ENCODE peak calls at places on chromosome 16, in four cellular contexts. One of them, this sample, is unnamed.

GRCh38 chr16:69818811-69819587 is 56.9 kb downstream of the WWP2 start:
- DNase-seq in T-cell: no peak
- DNase-seq in glutamatergic neuron: peak
- DNase-seq in heart left ventricle: no peak
- DNase-seq in this sample: no peak

GRCh38 chr16:67294171-67294757 is 14.9 kb downstream of the PLEKHG4 start:
- DNase-seq in heart left ventricle: no peak
- DNase-seq in glutamatergic neuron: no peak
- DNase-seq in T-cell: no peak
- DNase-seq in this sample: no peak

GRCh38 chr16:88619859-88620655 is 18.3 kb upstream of the IL17C start:
- DNase-seq in heart left ventricle: no peak
- DNase-seq in glutamatergic neuron: no peak
- DNase-seq in T-cell: peak
- DNase-seq in this sample: no peak

GRCh38 chr16:22007159-22007508 is 777 bp upstream of the MOSMO start:
- DNase-seq in heart left ventricle: no peak
- DNase-seq in glutamatergic neuron: no peak
- DNase-seq in T-cell: no peak
- DNase-seq in this sample: no peak

GRCh38 chr16:80462902-80463301 is 77.9 kb upstream of the DYNLRB2 start:
- DNase-seq in glutamatergic neuron: no peak
- DNase-seq in heart left ventricle: no peak
- DNase-seq in T-cell: no peak
- DNase-seq in this sample: no peak

GRCh38 chr16:3842994-3843393 is 37.5 kb downstream of the CREBBP start:
- DNase-seq in heart left ventricle: no peak
- DNase-seq in T-cell: no peak
- DNase-seq in glutamatergic neuron: no peak
- DNase-seq in this sample: no peak

GRCh38 chr16:14354561-14355351 is 275.3 kb downstream of the PARN start:
- DNase-seq in heart left ventricle: no peak
- DNase-seq in glutamatergic neuron: no peak
- DNase-seq in T-cell: no peak
- DNase-seq in this sample: no peak

GRCh38 chr16:8026450-8026849 is 563.9 kb downstream of the TMEM114 start:
- DNase-seq in glutamatergic neuron: no peak
- DNase-seq in heart left ventricle: no peak
- DNase-seq in T-cell: no peak
- DNase-seq in this sample: no peak

GRCh38 chr16:69534720-69535119 is 31.0 kb upstream of the NFAT5 start:
- DNase-seq in T-cell: no peak
- DNase-seq in glutamatergic neuron: no peak
- DNase-seq in heart left ventricle: no peak
- DNase-seq in this sample: no peak

GRCh38 chr16:81237282-81237681 is 1.2 kb upstream of the BCO1 start:
- DNase-seq in glutamatergic neuron: no peak
- DNase-seq in heart left ventricle: peak
- DNase-seq in T-cell: no peak
- DNase-seq in this sample: no peak

GRCh38 chr16:85785927-85786326 is 13.4 kb downstream of the EMC8 start:
- DNase-seq in heart left ventricle: no peak
- DNase-seq in T-cell: no peak
- DNase-seq in glutamatergic neuron: no peak
- DNase-seq in this sample: no peak

GRCh38 chr16:14289692-14290340 is 218.7 kb downstream of the MRTFB start:
- DNase-seq in glutamatergic neuron: peak
- DNase-seq in T-cell: peak
- DNase-seq in heart left ventricle: no peak
- DNase-seq in this sample: no peak

GRCh38 chr16:88781140-88782077 is 3.6 kb downstream of the PIEZO1 start:
- DNase-seq in glutamatergic neuron: peak
- DNase-seq in heart left ventricle: no peak
- DNase-seq in T-cell: peak
- DNase-seq in this sample: no peak

GRCh38 chr16:3880623-3881498 is at the start of gene CREBBP:
- DNase-seq in T-cell: peak
- DNase-seq in glutamatergic neuron: peak
- DNase-seq in heart left ventricle: peak
- DNase-seq in this sample: no peak

GRCh38 chr16:1610841-1611653 is 825 bp downstream of the IFT140 start:
- DNase-seq in glutamatergic neuron: no peak
- DNase-seq in T-cell: peak
- DNase-seq in heart left ventricle: no peak
- DNase-seq in this sample: no peak

This sample was measured in AG04449.